ENCODE peak calls at places on chromosome 9, in seven cellular contexts. V is PC-3, A is brain microvascular endothelial cell, H is gastrocnemius medialis, S is GM23248, N is heart right ventricle, O is HCT116. F is an unnamed sample.

GRCh38 chr9:128429505-128430086 is 8.9 kb downstream of the CERCAM start:
- DNase-seq in V (no peak), H (no peak), S (no peak), N (no peak), A (no peak), O (no peak), F (no peak)

GRCh38 chr9:110996436-110997224 is 41.6 kb downstream of the LPAR1 start:
- DNase-seq in A (no peak), H (peak), V (no peak), O (no peak), S (peak), N (no peak), F (peak)

GRCh38 chr9:4530375-4530774 is 40.1 kb downstream of the SLC1A1 start:
- DNase-seq in O (peak), N (no peak), V (peak), S (peak), A (no peak), H (no peak), F (no peak)

GRCh38 chr9:92963831-92964606 is 16.7 kb downstream of the FGD3 start:
- DNase-seq in A (no peak), H (peak), S (no peak), V (no peak), O (no peak), N (no peak), F (peak)

GRCh38 chr9:38226491-38226951 is 157.5 kb upstream of the SHB start:
- DNase-seq in S (peak), O (no peak), H (no peak), A (no peak), N (no peak), V (peak), F (no peak)

GRCh38 chr9:36597412-36598178 is 24.9 kb downstream of the MELK start:
- DNase-seq in A (peak), H (no peak), N (no peak), O (peak), V (peak), S (peak), F (no peak)

GRCh38 chr9:33239922-33240321 is at the start of gene SPINK4:
- DNase-seq in V (no peak), H (peak), S (no peak), O (no peak), A (no peak), N (peak), F (peak)

GRCh38 chr9:135355466-135356420 is 123.8 kb upstream of the PPP1R26 start:
- DNase-seq in H (no peak), V (no peak), N (no peak), A (no peak), O (no peak), S (no peak), F (no peak)

GRCh38 chr9:69970001-69970531 is 73.6 kb upstream of the MAMDC2 start:
- DNase-seq in A (no peak), V (no peak), S (peak), H (no peak), N (no peak), O (no peak), F (no peak)

GRCh38 chr9:123299558-123300126 is 31.3 kb upstream of the STRBP start:
- DNase-seq in S (no peak), N (no peak), A (no peak), V (no peak), H (no peak), O (no peak), F (no peak)
- H3K27ac ChIP-seq in S (no peak), N (peak), A (no peak), V (no peak), H (peak), O (no peak), F (no peak)

GRCh38 chr9:94852373-94852772 is 125.9 kb downstream of the AOPEP start:
- DNase-seq in H (no peak), N (no peak), A (no peak), V (no peak), O (no peak), S (no peak), F (no peak)
- H3K27ac ChIP-seq in H (no peak), N (no peak), A (no peak), V (no peak), O (no peak), S (no peak), F (no peak)

GRCh38 chr9:130430232-130430631 is 14.5 kb upstream of the ASS1 start:
- DNase-seq in S (no peak), O (no peak), A (no peak), N (no peak), V (no peak), H (no peak), F (no peak)

GRCh38 chr9:130432362-130432761 is 12.4 kb upstream of the ASS1 start:
- DNase-seq in H (no peak), A (no peak), O (no peak), S (no peak), V (peak), N (no peak), F (no peak)

GRCh38 chr9:130429831-130430230 is 14.9 kb upstream of the ASS1 start:
- DNase-seq in A (no peak), N (no peak), V (no peak), O (no peak), H (no peak), S (no peak), F (no peak)

GRCh38 chr9:130431536-130432303 is 13.0 kb upstream of the ASS1 start:
- DNase-seq in A (no peak), V (no peak), O (no peak), N (no peak), H (no peak), S (no peak), F (no peak)

DNA sequence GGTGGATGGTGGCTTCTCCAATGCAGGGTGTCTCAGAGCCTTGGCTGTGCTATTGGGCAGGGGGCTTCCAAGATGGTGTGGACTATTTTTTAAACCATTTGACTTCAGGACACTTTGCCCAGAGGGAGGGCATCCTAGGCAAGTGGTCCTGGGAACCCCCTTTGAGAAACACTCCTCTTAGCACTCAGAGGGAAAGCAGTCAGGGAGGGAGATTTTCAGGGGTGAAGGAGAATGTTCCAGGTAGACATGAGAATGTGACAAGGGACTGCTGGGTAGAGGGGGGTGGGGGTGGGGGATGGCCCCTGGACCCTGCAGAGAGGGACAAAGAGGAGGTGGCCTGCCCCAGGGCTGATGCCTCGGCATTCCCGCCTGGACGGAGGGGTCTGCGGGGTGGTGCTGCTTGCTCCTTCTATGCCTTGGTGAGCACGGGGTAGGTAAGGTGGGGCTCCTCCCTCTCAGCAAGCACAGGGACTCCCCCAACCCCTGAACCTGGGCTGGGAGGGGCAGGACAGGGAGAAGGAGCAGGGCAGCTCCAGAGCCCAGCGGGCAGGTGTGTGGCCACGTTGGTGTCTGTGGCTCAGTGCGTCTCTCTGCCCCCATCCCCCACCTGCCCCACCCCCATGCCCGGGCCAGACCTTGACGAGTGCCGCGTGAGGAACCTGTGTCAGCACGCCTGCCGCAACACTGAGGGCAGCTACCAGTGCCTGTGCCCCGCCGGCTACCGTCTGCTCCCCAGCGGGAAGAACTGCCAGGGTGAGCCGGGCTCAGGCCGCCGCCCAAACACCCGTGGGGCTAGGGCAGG is 13.8 kb upstream of the ASS1 start:
- DNase-seq in S (no peak), V (no peak), H (no peak), O (no peak), N (no peak), A (no peak), F (no peak)
- H3K27ac ChIP-seq in S (no peak), V (no peak), H (no peak), O (no peak), N (no peak), A (no peak), F (no peak)

DNA sequence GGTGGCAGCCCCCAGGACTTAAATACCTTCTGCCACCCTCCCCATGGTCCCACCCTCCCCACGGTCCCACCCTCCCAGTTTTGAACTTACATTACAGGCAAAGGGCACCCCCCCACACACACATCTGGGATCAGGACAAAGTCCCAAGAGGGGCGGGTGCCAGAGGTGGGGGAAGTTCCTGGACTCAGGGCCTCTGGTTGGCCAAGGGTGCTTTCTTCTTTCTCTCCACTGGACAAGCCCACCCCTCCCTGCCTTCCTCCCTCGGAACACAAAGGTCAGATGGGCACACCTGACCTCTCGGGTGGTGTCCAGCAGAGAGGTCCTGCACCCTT is 19.1 kb upstream of the RALGDS start:
- DNase-seq in O (no peak), H (no peak), N (no peak), V (no peak), S (no peak), A (no peak), F (no peak)
- H3K27ac ChIP-seq in O (no peak), H (peak), N (peak), V (no peak), S (no peak), A (no peak), F (no peak)

F was measured in stomach.